ENCODE peak calls at places on chromosomes 6 and 20, in seven cellular contexts. One of them, this sample, is unnamed.

GRCh38 chr6:159726196-159726917 is 949 bp upstream of the WTAP start:
- DNase-seq in ovary: no peak
- DNase-seq in A549: no peak
- DNase-seq in dorsolateral prefrontal cortex: no peak
- DNase-seq in fibroblast of pulmonary artery: no peak
- DNase-seq in astrocyte of the spinal cord: no peak
- DNase-seq in astrocyte of the cerebellum: no peak
- DNase-seq in this sample: no peak

GRCh38 chr20:45685896-45686295 is 15.9 kb upstream of the WFDC11 start:
- DNase-seq in ovary: no peak
- DNase-seq in A549: peak; percentile 25
- DNase-seq in dorsolateral prefrontal cortex: no peak
- DNase-seq in fibroblast of pulmonary artery: peak; percentile 0
- DNase-seq in astrocyte of the spinal cord: no peak
- DNase-seq in astrocyte of the cerebellum: no peak
- DNase-seq in this sample: no peak

GRCh38 chr6:108588586-108588985 is 27.9 kb downstream of the FOXO3 start:
- DNase-seq in ovary: no peak
- DNase-seq in A549: no peak
- DNase-seq in dorsolateral prefrontal cortex: peak; percentile 38
- DNase-seq in fibroblast of pulmonary artery: peak; percentile 68
- DNase-seq in astrocyte of the spinal cord: peak; percentile 77
- DNase-seq in astrocyte of the cerebellum: no peak
- DNase-seq in this sample: no peak

GRCh38 chr20:38092260-38092857 is 58.8 kb downstream of the RPRD1B start:
- DNase-seq in ovary: no peak
- DNase-seq in A549: no peak
- DNase-seq in dorsolateral prefrontal cortex: no peak
- DNase-seq in fibroblast of pulmonary artery: no peak
- DNase-seq in astrocyte of the spinal cord: no peak
- DNase-seq in astrocyte of the cerebellum: no peak
- DNase-seq in this sample: no peak

GRCh38 chr6:159762681-159763293 is 942 bp downstream of the ACAT2 start:
- DNase-seq in ovary: no peak
- DNase-seq in A549: peak; percentile 9
- DNase-seq in dorsolateral prefrontal cortex: no peak
- DNase-seq in fibroblast of pulmonary artery: no peak
- DNase-seq in astrocyte of the spinal cord: no peak
- DNase-seq in astrocyte of the cerebellum: no peak
- DNase-seq in this sample: no peak

GRCh38 chr20:4795394-4795793 is 73.7 kb downstream of the PRND start:
- DNase-seq in ovary: no peak
- DNase-seq in A549: peak; percentile 70
- DNase-seq in dorsolateral prefrontal cortex: no peak
- DNase-seq in fibroblast of pulmonary artery: peak; percentile 70
- DNase-seq in astrocyte of the spinal cord: peak; percentile 47
- DNase-seq in astrocyte of the cerebellum: peak; percentile 32
- DNase-seq in this sample: peak; percentile 53

GRCh38 chr6:29792123-29793035 is 35.2 kb upstream of the HLA-G start:
- DNase-seq in ovary: peak; percentile 69
- DNase-seq in A549: no peak
- DNase-seq in dorsolateral prefrontal cortex: peak; percentile 33
- DNase-seq in fibroblast of pulmonary artery: peak; percentile 11
- DNase-seq in astrocyte of the spinal cord: no peak
- DNase-seq in astrocyte of the cerebellum: no peak
- DNase-seq in this sample: no peak

GRCh38 chr20:62735331-62735821 is 26.7 kb downstream of the NTSR1 start:
- DNase-seq in ovary: peak; percentile 20
- DNase-seq in A549: no peak
- DNase-seq in dorsolateral prefrontal cortex: no peak
- DNase-seq in fibroblast of pulmonary artery: no peak
- DNase-seq in astrocyte of the spinal cord: no peak
- DNase-seq in astrocyte of the cerebellum: no peak
- DNase-seq in this sample: no peak

GRCh38 chr6:26594730-26595632 is 1.8 kb upstream of the ABT1 start:
- DNase-seq in ovary: peak; percentile 70
- DNase-seq in A549: peak; percentile 88
- DNase-seq in dorsolateral prefrontal cortex: no peak
- DNase-seq in fibroblast of pulmonary artery: peak; percentile 60
- DNase-seq in astrocyte of the spinal cord: peak; percentile 69
- DNase-seq in astrocyte of the cerebellum: no peak
- DNase-seq in this sample: no peak

DNA sequence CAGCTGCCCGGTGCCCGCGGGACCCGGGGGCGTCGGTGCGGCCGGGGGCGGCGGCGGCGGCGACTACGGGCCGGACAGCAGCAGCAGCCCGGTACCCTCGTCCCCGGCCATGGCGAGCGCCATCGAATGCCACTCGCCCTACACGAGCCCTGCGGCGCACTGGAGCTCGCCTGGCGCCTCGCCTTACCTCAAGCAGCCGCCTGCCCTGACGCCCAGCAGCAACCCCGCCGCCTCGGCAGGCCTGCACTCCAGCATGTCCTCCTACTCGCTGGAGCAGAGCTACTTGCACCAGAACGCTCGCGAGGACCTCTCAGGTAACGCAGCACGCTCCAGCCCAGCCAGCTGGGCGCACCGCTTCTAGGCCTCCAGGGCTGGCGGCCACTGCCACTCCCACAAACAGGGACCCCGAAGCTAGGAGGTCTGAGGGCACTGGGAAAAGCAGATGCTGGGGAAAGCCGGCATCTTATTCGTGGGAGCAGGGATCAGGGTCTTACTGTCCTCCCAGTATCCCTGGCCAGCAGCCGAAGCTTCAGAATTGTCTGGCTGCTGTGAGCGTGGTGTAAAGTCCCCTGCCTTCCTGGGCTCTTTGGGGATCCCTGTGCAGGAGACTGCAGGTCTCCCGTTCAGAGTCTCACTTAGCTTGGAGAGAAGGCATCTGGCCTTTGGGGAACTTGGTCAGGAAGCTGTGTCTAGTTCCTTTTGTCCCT is 1.6 kb downstream of the FOXF2 start:
- DNase-seq in ovary: no peak
- DNase-seq in A549: no peak
- DNase-seq in dorsolateral prefrontal cortex: no peak
- DNase-seq in fibroblast of pulmonary artery: no peak
- DNase-seq in astrocyte of the spinal cord: no peak
- DNase-seq in astrocyte of the cerebellum: no peak
- DNase-seq in this sample: no peak
- H3K4me3 ChIP-seq in ovary: no peak overlapping the region
- H3K4me3 ChIP-seq in A549: peak overlapping the region; percentile 85
- H3K4me3 ChIP-seq in dorsolateral prefrontal cortex: peak overlapping the region; percentile 29
- H3K4me3 ChIP-seq in fibroblast of pulmonary artery: no peak overlapping the region
- H3K4me3 ChIP-seq in astrocyte of the spinal cord: peak overlapping the region; percentile 50
- H3K4me3 ChIP-seq in astrocyte of the cerebellum: no peak overlapping the region
- H3K4me3 ChIP-seq in this sample: no peak overlapping the region

GRCh38 chr6:102907181-102907580 is 1513.7 kb downstream of the GRIK2 start:
- DNase-seq in ovary: no peak
- DNase-seq in A549: peak; percentile 3
- DNase-seq in dorsolateral prefrontal cortex: no peak
- DNase-seq in fibroblast of pulmonary artery: no peak
- DNase-seq in astrocyte of the spinal cord: no peak
- DNase-seq in astrocyte of the cerebellum: no peak
- DNase-seq in this sample: no peak
- TF ChIP-seq CTCF in ovary: no peak
- TF ChIP-seq CTCF in A549: no peak
- TF ChIP-seq CTCF in dorsolateral prefrontal cortex: no peak
- TF ChIP-seq CTCF in fibroblast of pulmonary artery: no peak
- TF ChIP-seq CTCF in astrocyte of the spinal cord: no peak
- TF ChIP-seq CTCF in astrocyte of the cerebellum: no peak
- TF ChIP-seq CTCF in this sample: no peak

DNA sequence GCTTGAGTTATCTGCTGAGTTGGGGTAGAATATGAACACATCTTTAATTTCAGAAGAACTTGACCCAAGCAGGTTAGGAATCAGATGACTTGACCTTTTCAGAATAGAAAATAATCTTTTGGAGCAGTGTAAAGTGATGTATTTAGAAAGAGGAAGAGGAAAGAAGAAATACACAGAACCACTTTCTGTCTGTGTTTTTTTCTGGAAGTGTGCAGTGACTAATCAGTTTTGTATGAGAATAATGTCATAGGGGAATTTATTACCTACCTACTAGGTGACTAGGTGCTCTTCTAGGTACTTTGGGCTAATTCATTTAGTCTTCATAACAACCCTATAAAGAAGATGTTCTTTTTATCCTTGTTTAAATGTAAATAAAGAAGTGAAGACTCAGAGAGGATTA is 3.0 kb downstream of the PPP1R14C start:
- DNase-seq in ovary: no peak
- DNase-seq in A549: no peak
- DNase-seq in dorsolateral prefrontal cortex: no peak
- DNase-seq in fibroblast of pulmonary artery: no peak
- DNase-seq in astrocyte of the spinal cord: no peak
- DNase-seq in astrocyte of the cerebellum: no peak
- DNase-seq in this sample: no peak
- H3K4me3 ChIP-seq in ovary: no peak overlapping the region
- H3K4me3 ChIP-seq in A549: no peak overlapping the region
- H3K4me3 ChIP-seq in dorsolateral prefrontal cortex: no peak overlapping the region
- H3K4me3 ChIP-seq in fibroblast of pulmonary artery: no peak overlapping the region
- H3K4me3 ChIP-seq in astrocyte of the spinal cord: no peak overlapping the region
- H3K4me3 ChIP-seq in astrocyte of the cerebellum: no peak overlapping the region
- H3K4me3 ChIP-seq in this sample: no peak overlapping the region

GRCh38 chr6:70289299-70289698 is 13.6 kb downstream of the COL9A1 start:
- DNase-seq in ovary: no peak
- DNase-seq in A549: peak; percentile 11
- DNase-seq in dorsolateral prefrontal cortex: no peak
- DNase-seq in fibroblast of pulmonary artery: no peak
- DNase-seq in astrocyte of the spinal cord: no peak
- DNase-seq in astrocyte of the cerebellum: no peak
- DNase-seq in this sample: no peak
- TF ChIP-seq CTCF in ovary: no peak
- TF ChIP-seq CTCF in A549: peak; percentile 9
- TF ChIP-seq CTCF in dorsolateral prefrontal cortex: peak; percentile 28
- TF ChIP-seq CTCF in fibroblast of pulmonary artery: no peak
- TF ChIP-seq CTCF in astrocyte of the spinal cord: peak; percentile 26
- TF ChIP-seq CTCF in astrocyte of the cerebellum: no peak
- TF ChIP-seq CTCF in this sample: peak; percentile 30

GRCh38 chr6:156942266-156942665 is 165.1 kb downstream of the ARID1B start:
- DNase-seq in ovary: no peak
- DNase-seq in A549: peak; percentile 14
- DNase-seq in dorsolateral prefrontal cortex: no peak
- DNase-seq in fibroblast of pulmonary artery: no peak
- DNase-seq in astrocyte of the spinal cord: no peak
- DNase-seq in astrocyte of the cerebellum: no peak
- DNase-seq in this sample: no peak

GRCh38 chr6:156946370-156946936 is 169.3 kb downstream of the ARID1B start:
- DNase-seq in ovary: no peak
- DNase-seq in A549: no peak
- DNase-seq in dorsolateral prefrontal cortex: no peak
- DNase-seq in fibroblast of pulmonary artery: peak; percentile 20
- DNase-seq in astrocyte of the spinal cord: no peak
- DNase-seq in astrocyte of the cerebellum: no peak
- DNase-seq in this sample: no peak

GRCh38 chr6:156944412-156944811 is 167.2 kb downstream of the ARID1B start:
- DNase-seq in ovary: no peak
- DNase-seq in A549: no peak
- DNase-seq in dorsolateral prefrontal cortex: no peak
- DNase-seq in fibroblast of pulmonary artery: no peak
- DNase-seq in astrocyte of the spinal cord: no peak
- DNase-seq in astrocyte of the cerebellum: no peak
- DNase-seq in this sample: no peak

GRCh38 chr6:156943167-156943566 is 166.0 kb downstream of the ARID1B start:
- DNase-seq in ovary: no peak
- DNase-seq in A549: no peak
- DNase-seq in dorsolateral prefrontal cortex: no peak
- DNase-seq in fibroblast of pulmonary artery: no peak
- DNase-seq in astrocyte of the spinal cord: peak; percentile 43
- DNase-seq in astrocyte of the cerebellum: peak; percentile 34
- DNase-seq in this sample: no peak

DNA sequence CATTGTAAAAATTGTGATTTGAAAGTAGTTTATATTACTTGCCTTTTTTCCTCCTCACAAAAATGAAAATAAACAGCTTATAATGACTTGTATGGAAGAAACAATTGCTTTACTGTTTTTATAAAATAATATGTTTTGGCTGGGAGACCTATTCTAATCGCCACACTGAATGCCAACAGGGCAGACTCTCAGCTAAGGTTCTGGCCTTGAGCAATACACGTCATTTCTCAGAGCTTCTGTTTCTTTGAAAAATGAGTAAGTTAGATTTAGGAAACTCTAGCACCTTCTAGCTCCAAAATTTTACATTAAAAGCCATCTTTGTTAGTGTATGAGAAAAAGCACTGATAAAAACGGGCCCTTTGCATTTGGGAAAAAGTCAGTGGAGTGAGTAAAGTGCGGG is 166.6 kb downstream of the ARID1B start:
- DNase-seq in ovary: no peak
- DNase-seq in A549: no peak
- DNase-seq in dorsolateral prefrontal cortex: no peak
- DNase-seq in fibroblast of pulmonary artery: no peak
- DNase-seq in astrocyte of the spinal cord: no peak
- DNase-seq in astrocyte of the cerebellum: no peak
- DNase-seq in this sample: no peak
- H3K4me3 ChIP-seq in ovary: no peak overlapping the region
- H3K4me3 ChIP-seq in A549: no peak overlapping the region
- H3K4me3 ChIP-seq in dorsolateral prefrontal cortex: no peak overlapping the region
- H3K4me3 ChIP-seq in fibroblast of pulmonary artery: no peak overlapping the region
- H3K4me3 ChIP-seq in astrocyte of the spinal cord: no peak overlapping the region
- H3K4me3 ChIP-seq in astrocyte of the cerebellum: no peak overlapping the region
- H3K4me3 ChIP-seq in this sample: no peak overlapping the region